ENCODE peak calls at places on chromosome X, in six cellular contexts. P, B, J, L, C and A are unnamed samples.

GRCh38 chrX:53732797-53733196 is 46.3 kb upstream of the HUWE1 start:
- DNase-seq in P (no peak), B (no peak), J (no peak), L (no peak), C (no peak), A (no peak)

GRCh38 chrX:17375631-17376380 is 806 bp downstream of the NHS start:
- DNase-seq in P (peak), B (peak), J (no peak), L (no peak), C (no peak), A (no peak)

GRCh38 chrX:11395859-11396258 is 102.6 kb downstream of the AMELX start:
- DNase-seq in P (no peak), B (no peak), J (no peak), L (no peak), C (no peak), A (no peak)

GRCh38 chrX:115606861-115607260 is 45.9 kb downstream of the PLS3 start:
- DNase-seq in P (no peak), B (no peak), J (no peak), L (no peak), C (no peak), A (no peak)

GRCh38 chrX:129795584-129795983 is 15.8 kb downstream of the SASH3 start:
- DNase-seq in P (no peak), B (no peak), J (no peak), L (no peak), C (no peak), A (no peak)

GRCh38 chrX:2489446-2490445 is 11.0 kb downstream of the DHRSX start:
- DNase-seq in P (no peak), B (no peak), J (no peak), L (no peak), C (no peak), A (no peak)

GRCh38 chrX:123976671-123977316 is 15.3 kb downstream of the STAG2 start:
- DNase-seq in P (peak), B (peak), J (no peak), L (peak), C (no peak), A (peak)

GRCh38 chrX:104113237-104113965 is 1.1 kb downstream of the ZCCHC18 start:
- DNase-seq in P (peak), B (peak), J (peak), L (peak), C (no peak), A (peak)

GRCh38 chrX:24245201-24245600 is 68.7 kb downstream of the SUPT20HL2 start:
- DNase-seq in P (peak), B (no peak), J (no peak), L (no peak), C (no peak), A (no peak)

GRCh38 chrX:19386679-19387078 is 43.0 kb downstream of the PDHA1 start:
- DNase-seq in P (no peak), B (no peak), J (no peak), L (no peak), C (no peak), A (no peak)

GRCh38 chrX:100973411-100973810 is 3.9 kb downstream of the ARL13A start:
- DNase-seq in P (no peak), B (peak), J (no peak), L (no peak), C (no peak), A (no peak)

GRCh38 chrX:143437439-143437838 is 79.8 kb downstream of the SPANXN3 start:
- DNase-seq in P (no peak), B (no peak), J (no peak), L (no peak), C (no peak), A (peak)

GRCh38 chrX:105120460-105120859 is 100.0 kb downstream of the TEX13A start:
- DNase-seq in P (no peak), B (no peak), J (no peak), L (no peak), C (no peak), A (peak)

GRCh38 chrX:33252306-33252825 is 41.0 kb upstream of the DMD start:
- DNase-seq in P (no peak), B (no peak), J (no peak), L (no peak), C (no peak), A (peak)

GRCh38 chrX:120499301-120500097 is 30.4 kb upstream of the LAMP2 start:
- DNase-seq in P (no peak), B (no peak), J (no peak), L (no peak), C (no peak), A (no peak)

GRCh38 chrX:81301877-81302276 is 100.0 kb downstream of the SH3BGRL start:
- DNase-seq in P (no peak), B (peak), J (no peak), L (no peak), C (no peak), A (no peak)

GRCh38 chrX:318068-318738 is 393 bp downstream of the GTPBP6 start:
- DNase-seq in P (peak), B (peak), J (peak), L (peak), C (peak), A (peak)

GRCh38 chrX:126550816-126551215 is 1.8 kb downstream of the DCAF12L1 start:
- DNase-seq in P (no peak), B (no peak), J (no peak), L (no peak), C (no peak), A (no peak)

GRCh38 chrX:126552313-126553022 is at the start of gene DCAF12L1:
- DNase-seq in P (no peak), B (peak), J (no peak), L (no peak), C (no peak), A (no peak)

GRCh38 chrX:126551306-126551705 is 1.3 kb downstream of the DCAF12L1 start:
- DNase-seq in P (no peak), B (no peak), J (no peak), L (no peak), C (no peak), A (no peak)

GRCh38 chrX:126557151-126557550 is 4.5 kb upstream of the DCAF12L1 start:
- DNase-seq in P (no peak), B (peak), J (no peak), L (no peak), C (no peak), A (no peak)

GRCh38 chrX:126551725-126552312 is 795 bp downstream of the DCAF12L1 start:
- DNase-seq in P (no peak), B (no peak), J (no peak), L (no peak), C (no peak), A (no peak)
- TF ChIP-seq POLR2A in P (no peak), B (no peak), J (no peak), L (no peak), C (no peak), A (no peak)

GRCh38 chrX:9897761-9898161 is 69.4 kb upstream of the CLDN34 start:
- DNase-seq in P (no peak), B (no peak), J (no peak), L (no peak), C (no peak), A (peak)
- TF ChIP-seq MYC in P (no peak), B (no peak), J (no peak), L (no peak), C (no peak), A (no peak)

GRCh38 chrX:71679575-71680207 is 12.3 kb downstream of the LOC101059915 start:
- DNase-seq in P (no peak), B (no peak), J (no peak), L (no peak), C (no peak), A (no peak)
- TF ChIP-seq MAX in P (no peak), B (no peak), J (no peak), L (no peak), C (no peak), A (no peak)

GRCh38 chrX:71298119-71298518 is 3.4 kb upstream of the ITGB1BP2 start:
- DNase-seq in P (no peak), B (no peak), J (no peak), L (no peak), C (no peak), A (no peak)

GRCh38 chrX:71304561-71304960 is 3.0 kb downstream of the ITGB1BP2 start:
- DNase-seq in P (no peak), B (no peak), J (no peak), L (no peak), C (no peak), A (no peak)

GRCh38 chrX:71296806-71297205 is 4.7 kb upstream of the ITGB1BP2 start:
- DNase-seq in P (no peak), B (no peak), J (no peak), L (no peak), C (no peak), A (no peak)

GRCh38 chrX:71302461-71303213 is 1.1 kb downstream of the ITGB1BP2 start:
- DNase-seq in P (no peak), B (peak), J (no peak), L (no peak), C (no peak), A (peak)

GRCh38 chrX:71301195-71301924 is at the start of gene ITGB1BP2:
- DNase-seq in P (no peak), B (peak), J (no peak), L (peak), C (no peak), A (peak)
- TF ChIP-seq POLR2A in P (no peak), B (no peak), J (peak), L (no peak), C (peak), A (no peak)

DNA sequence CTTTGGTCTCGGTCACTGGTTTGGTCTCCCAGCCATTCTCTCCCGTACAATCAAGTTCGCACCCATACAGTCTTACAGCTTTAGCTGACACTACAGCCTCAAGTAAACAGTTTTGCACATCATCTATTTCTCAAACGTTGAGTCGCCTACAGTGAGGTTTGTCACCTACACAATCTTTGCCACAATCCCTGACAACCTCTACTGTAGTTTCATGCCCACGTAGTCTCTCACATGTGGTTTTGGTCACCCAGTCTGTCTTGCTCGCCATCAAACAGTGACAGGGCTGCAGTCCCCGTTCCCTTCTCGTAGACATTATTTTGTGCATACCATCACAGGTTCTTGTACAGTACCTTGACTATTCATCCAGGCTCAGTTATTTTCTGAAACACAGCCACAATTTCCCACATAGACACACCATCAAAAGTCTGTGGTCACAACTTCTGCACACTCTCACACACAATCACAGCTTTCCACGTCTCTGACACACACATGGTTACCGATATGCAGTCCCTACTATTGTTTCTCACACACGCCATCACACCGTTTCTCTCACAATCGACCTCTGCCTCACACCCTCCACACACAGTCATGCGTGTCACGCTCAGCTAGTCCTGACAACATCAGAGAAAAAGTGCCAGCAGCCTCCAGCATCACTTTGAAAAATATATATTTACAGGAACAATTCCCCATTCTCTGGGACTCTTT is 5.3 kb upstream of the CFP start:
- DNase-seq in P (no peak), B (no peak), J (no peak), L (no peak), C (no peak), A (no peak)
- TF ChIP-seq MYC in P (no peak), B (no peak), J (no peak), L (no peak), C (no peak), A (no peak)

GRCh38 chrX:49106930-49107329 is 16.6 kb downstream of the GPKOW start:
- DNase-seq in P (peak), B (peak), J (no peak), L (peak), C (no peak), A (peak)
- TF ChIP-seq MAX in P (no peak), B (no peak), J (no peak), L (no peak), C (no peak), A (no peak)